ENCODE peak calls at places on chromosomes 1 and 21, in six cellular contexts. U is IMR-90, K is endothelial cell of umbilical vein, D is body of pancreas, E is prostate gland, V is tibial nerve. O is an unnamed sample.

GRCh38 chr1:68331117-68331865 is 99.0 kb upstream of the WLS start:
- DNase-seq in U (peak; percentile 97), K (peak; percentile 87), D (no peak), E (no peak), V (no peak), O (no peak)

GRCh38 chr1:113917400-113918082 is 11.6 kb upstream of the HIPK1 start:
- DNase-seq in U (peak; percentile 75), K (no peak), D (no peak), E (no peak), V (no peak), O (no peak)

GRCh38 chr1:66253330-66253921 is 280.5 kb upstream of the SGIP1 start:
- DNase-seq in U (peak; percentile 85), K (peak; percentile 89), D (no peak), E (peak; percentile 41), V (peak; percentile 59), O (no peak)

GRCh38 chr1:193185861-193186714 is at the start of gene B3GALT2:
- DNase-seq in U (peak; percentile 70), K (no peak), D (peak; percentile 45), E (peak; percentile 7), V (peak; percentile 21), O (no peak)

GRCh38 chr1:159172599-159173291 is 1.3 kb downstream of the CADM3 start:
- DNase-seq in U (no peak), K (no peak), D (no peak), E (no peak), V (no peak), O (no peak)

GRCh38 chr1:24018611-24019580 is 38.8 kb upstream of the SRSF10 start:
- DNase-seq in U (peak; percentile 99), K (peak; percentile 100), D (peak; percentile 100), E (peak; percentile 99), V (peak; percentile 100), O (peak; percentile 99)

GRCh38 chr21:42864812-42865211 is 14.5 kb downstream of the WDR4 start:
- DNase-seq in U (no peak), K (no peak), D (no peak), E (no peak), V (no peak), O (no peak)

GRCh38 chr1:176033879-176034278 is 173.2 kb downstream of the COP1 start:
- DNase-seq in U (peak; percentile 36), K (peak; percentile 64), D (no peak), E (no peak), V (no peak), O (no peak)

GRCh38 chr1:208332774-208333126 is 88.6 kb upstream of the PLXNA2 start:
- DNase-seq in U (no peak), K (no peak), D (no peak), E (no peak), V (no peak), O (no peak)

GRCh38 chr1:200015811-200016210 is 11.7 kb upstream of the NR5A2 start:
- DNase-seq in U (no peak), K (no peak), D (no peak), E (no peak), V (no peak), O (no peak)

GRCh38 chr1:47696404-47696910 is 258.6 kb downstream of the FOXD2 start:
- DNase-seq in U (no peak), K (peak; percentile 10), D (no peak), E (no peak), V (no peak), O (no peak)

GRCh38 chr1:212646588-212646987 is 38.0 kb downstream of the ATF3 start:
- DNase-seq in U (no peak), K (no peak), D (no peak), E (no peak), V (no peak), O (no peak)

GRCh38 chr1:116393015-116393414 is 20.0 kb downstream of the ATP1A1 start:
- DNase-seq in U (no peak), K (no peak), D (no peak), E (no peak), V (no peak), O (no peak)
- H3K36me3 ChIP-seq in U (peaks cover 58% of the 10 kb centered on the region), K (peaks cover 51% of the 10 kb centered on the region), D (peaks cover 20% of the 10 kb centered on the region), E (peaks cover 39% of the 10 kb centered on the region), V (peaks cover 100% of the 10 kb centered on the region), O (no peaks in the 10 kb centered on the region)

GRCh38 chr1:161214374-161214773 is 721 bp upstream of the FCER1G start:
- DNase-seq in U (no peak), K (no peak), D (no peak), E (no peak), V (no peak), O (no peak)
- H3K4me1 ChIP-seq in U (peaks cover 11% of the 10 kb centered on the region), K (peaks cover 11% of the 10 kb centered on the region), D (no peaks in the 10 kb centered on the region), E (no peaks in the 10 kb centered on the region), V (no peaks in the 10 kb centered on the region), O (no peaks in the 10 kb centered on the region)

GRCh38 chr1:28508435-28508754 is 2.6 kb downstream of the RCC1 start:
- DNase-seq in U (no peak), K (no peak), D (no peak), E (no peak), V (no peak), O (no peak)
- TF ChIP-seq POLR2A in U (no peak), K (no peak), D (no peak), E (no peak), V (no peak), O (no peak)

GRCh38 chr1:192099328-192099727 is 58.9 kb upstream of the RGS18 start:
- DNase-seq in U (no peak), K (no peak), D (no peak), E (no peak), V (no peak), O (no peak)
- H3K36me3 ChIP-seq in U (no peaks in the 10 kb centered on the region), K (no peaks in the 10 kb centered on the region), D (no peaks in the 10 kb centered on the region), E (no peaks in the 10 kb centered on the region), V (no peaks in the 10 kb centered on the region), O (no peaks in the 10 kb centered on the region)

GRCh38 chr1:27634166-27634981 is 611 bp downstream of the FGR start:
- DNase-seq in U (no peak), K (peak; percentile 33), D (peak; percentile 40), E (no peak), V (no peak), O (peak; percentile 31)

GRCh38 chr1:27632387-27633297 is 2.3 kb downstream of the FGR start:
- DNase-seq in U (no peak), K (no peak), D (no peak), E (no peak), V (no peak), O (no peak)

GRCh38 chr1:27634982-27635362 is at the start of gene FGR:
- DNase-seq in U (no peak), K (no peak), D (no peak), E (no peak), V (peak; percentile 24), O (no peak)

GRCh38 chr1:27633298-27633610 is 1.7 kb downstream of the FGR start:
- DNase-seq in U (no peak), K (no peak), D (no peak), E (no peak), V (no peak), O (no peak)

GRCh38 chr1:27633640-27634165 is 1.3 kb downstream of the FGR start:
- DNase-seq in U (no peak), K (no peak), D (no peak), E (no peak), V (no peak), O (no peak)
- H3K4me1 ChIP-seq in U (no peaks in the 10 kb centered on the region), K (peaks cover 26% of the 10 kb centered on the region), D (peaks cover 13% of the 10 kb centered on the region), E (no peaks in the 10 kb centered on the region), V (peaks cover 39% of the 10 kb centered on the region), O (peaks cover 6% of the 10 kb centered on the region)

DNA sequence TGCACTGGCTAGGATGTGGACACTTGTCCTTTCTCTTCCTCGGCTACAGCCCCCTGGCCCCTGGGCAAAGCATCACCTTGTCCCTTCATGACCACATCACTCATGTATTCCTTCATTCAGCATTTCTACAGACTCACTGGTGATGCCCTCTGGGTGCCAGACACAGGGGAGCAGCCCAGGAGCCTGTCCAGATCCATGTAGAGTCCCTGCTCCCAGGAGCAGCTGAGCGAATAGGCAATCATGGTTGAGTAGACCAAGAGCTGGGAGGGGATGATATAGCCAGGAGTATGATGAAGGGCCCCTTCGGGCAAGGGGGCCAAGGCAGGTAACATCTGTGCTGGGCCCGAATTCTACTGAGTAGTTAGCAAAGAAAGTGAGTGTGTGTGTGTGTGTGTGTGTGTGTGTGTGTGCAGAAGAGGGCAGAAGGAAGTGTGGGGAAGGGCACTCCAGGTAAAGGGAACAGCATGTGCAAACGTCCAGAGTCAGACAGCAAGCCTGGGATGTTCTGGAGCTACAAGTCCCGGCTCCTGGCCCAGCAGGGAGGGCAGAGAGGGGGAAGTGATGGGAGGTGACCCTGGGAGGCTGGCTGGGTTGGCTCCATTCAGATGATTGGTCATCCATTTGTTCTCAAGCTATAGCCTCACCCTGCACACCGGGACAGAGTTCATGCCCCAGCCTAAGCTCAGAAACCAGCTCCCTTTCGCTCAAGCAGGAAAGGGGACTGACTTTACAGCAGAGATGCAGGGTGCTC is 21.0 kb upstream of the PIK3CD start:
- DNase-seq in U (no peak), K (no peak), D (no peak), E (no peak), V (no peak), O (no peak)
- TF ChIP-seq POLR2A in U (no peak), K (no peak), D (no peak), E (no peak), V (no peak), O (no peak)

DNA sequence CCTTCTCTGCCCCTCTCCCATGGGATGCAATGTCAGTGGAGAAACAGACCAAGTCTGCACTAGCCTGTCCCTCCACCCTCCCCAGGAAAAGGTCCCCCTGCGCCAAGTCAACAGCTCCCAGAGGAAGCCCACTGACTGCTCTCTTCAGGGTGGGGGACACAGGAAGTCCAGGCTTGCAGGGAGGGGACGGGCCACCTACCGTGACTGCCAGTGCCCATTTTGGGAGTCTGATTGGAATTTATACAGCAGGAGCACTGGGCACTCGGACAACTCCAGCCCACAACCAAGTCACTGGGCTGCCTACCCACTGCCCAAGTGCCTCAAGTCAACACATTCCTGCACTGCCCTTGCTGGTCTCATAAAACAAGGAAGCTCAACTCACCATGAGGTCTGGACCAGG is 6.1 kb downstream of the CCNL2 start:
- DNase-seq in U (no peak), K (no peak), D (no peak), E (no peak), V (no peak), O (no peak)
- H3K36me3 ChIP-seq in U (peaks cover 69% of the 10 kb centered on the region), K (peaks cover 49% of the 10 kb centered on the region), D (peaks cover 34% of the 10 kb centered on the region), E (peaks cover 44% of the 10 kb centered on the region), V (peaks cover 100% of the 10 kb centered on the region), O (no peaks in the 10 kb centered on the region)

DNA sequence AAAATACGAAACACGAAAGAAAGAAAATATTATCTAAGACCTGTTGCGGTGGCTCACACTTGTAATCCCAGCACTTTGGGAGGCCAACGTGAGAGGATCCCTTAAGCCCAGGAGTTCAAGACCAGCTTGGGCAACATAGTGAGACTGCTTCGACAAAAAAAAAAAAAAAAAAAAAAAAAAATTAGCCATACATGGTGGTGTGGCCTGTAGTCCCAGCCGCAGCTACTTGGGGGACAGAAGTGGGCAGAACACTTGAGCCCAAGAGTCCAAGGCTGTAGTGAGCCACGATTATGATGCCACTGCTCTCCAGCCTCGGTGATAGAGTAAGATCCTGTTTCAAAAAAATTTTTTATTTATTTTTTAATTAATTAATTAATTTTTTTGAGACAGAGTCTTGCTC is 1.5 kb upstream of the RAB13 start:
- DNase-seq in U (no peak), K (no peak), D (no peak), E (no peak), V (no peak), O (no peak)
- H3K4me1 ChIP-seq in U (peaks cover 6% of the 10 kb centered on the region), K (peaks cover 33% of the 10 kb centered on the region), D (peaks cover 44% of the 10 kb centered on the region), E (no peaks in the 10 kb centered on the region), V (peaks cover 26% of the 10 kb centered on the region), O (peaks cover 14% of the 10 kb centered on the region)

DNA sequence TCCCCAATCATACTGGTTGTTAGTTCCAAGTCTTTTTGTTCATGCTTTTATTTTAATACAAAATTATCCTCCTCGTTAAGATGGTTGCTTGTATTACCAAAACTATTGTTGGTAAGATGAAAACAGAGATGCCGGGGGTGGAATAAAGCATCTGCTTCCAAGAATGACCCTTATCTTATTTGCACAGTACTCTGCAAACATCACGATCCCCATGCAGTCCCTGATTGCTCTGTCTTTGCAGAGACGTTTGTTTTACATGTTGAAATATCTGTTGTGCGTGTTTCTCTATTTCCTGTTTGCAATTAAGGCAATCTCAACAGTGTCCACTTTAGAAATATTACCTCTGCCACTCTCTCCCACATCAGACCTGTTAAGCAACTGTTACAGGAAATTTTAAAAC is 141.3 kb upstream of the NCAM2 start:
- DNase-seq in U (no peak), K (no peak), D (no peak), E (no peak), V (no peak), O (no peak)
- TF ChIP-seq POLR2A in U (no peak), K (no peak), D (no peak), E (no peak), V (no peak), O (no peak)